ENCODE peak calls at places on chromosome 6, in seven cellular contexts. U is MM.1S; X is naive thymus-derived CD4-positive, alpha-beta T cell; O is left ventricle myocardium inferior; H is right lobe of liver; K is aorta; B is Panc1. F is an unnamed sample.
A peak's percentile ranks its signal among the peaks of the same experiment; 100 is the strongest.

GRCh38 chr6:32439708-32440214 is at the start of gene HLA-DRA:
- DNase-seq in X (peak; percentile 62), B (no peak), O (no peak), U (peak; percentile 85), H (no peak), K (no peak), F (peak; percentile 28)

GRCh38 chr6:150567823-150568383 is 31.8 kb upstream of the PLEKHG1 start:
- DNase-seq in O (peak; percentile 53), B (no peak), U (no peak), X (no peak), H (no peak), K (no peak), F (peak; percentile 21)

GRCh38 chr6:71349976-71350615 is 61.5 kb downstream of the OGFRL1 start:
- DNase-seq in B (no peak), K (no peak), X (no peak), H (peak; percentile 70), O (no peak), U (no peak), F (peak; percentile 61)

GRCh38 chr6:43578748-43579147 is 2.8 kb downstream of the POLH start:
- DNase-seq in B (no peak), U (no peak), O (no peak), K (no peak), H (no peak), X (no peak), F (no peak)

GRCh38 chr6:115634899-115635298 is 425.8 kb downstream of the FRK start:
- DNase-seq in U (no peak), O (no peak), K (no peak), B (no peak), X (no peak), H (no peak), F (no peak)

GRCh38 chr6:56699066-56699654 is 56.5 kb upstream of the DST start:
- DNase-seq in B (no peak), X (no peak), H (no peak), U (peak; percentile 30), K (no peak), O (no peak), F (no peak)

GRCh38 chr6:75286955-75287354 is 2.4 kb upstream of the TMEM30A start:
- DNase-seq in B (no peak), O (no peak), X (no peak), K (no peak), H (no peak), U (no peak), F (no peak)

GRCh38 chr6:5728726-5729434 is 277.8 kb downstream of the NRN1 start:
- DNase-seq in H (no peak), U (no peak), K (no peak), B (peak; percentile 22), X (no peak), O (no peak), F (no peak)

GRCh38 chr6:32692019-32692418 is 25.6 kb upstream of the HLA-DQB1 start:
- DNase-seq in O (no peak), X (peak; percentile 62), U (peak; percentile 39), K (no peak), B (peak; percentile 17), H (no peak), F (peak; percentile 40)

GRCh38 chr6:66605971-66606370 is 898.9 kb upstream of the EYS start:
- DNase-seq in B (no peak), U (no peak), X (no peak), O (no peak), H (no peak), K (no peak), F (no peak)

GRCh38 chr6:3117912-3118352 is 579 bp upstream of the BPHL start:
- DNase-seq in H (no peak), K (no peak), O (no peak), X (no peak), B (peak; percentile 52), U (no peak), F (no peak)

GRCh38 chr6:158972241-158973233 is 27.5 kb downstream of the RSPH3 start:
- DNase-seq in O (no peak), B (peak; percentile 35), X (peak; percentile 60), K (no peak), U (peak; percentile 34), H (no peak), F (peak; percentile 81)

GRCh38 chr6:387293-387694 is 4.3 kb upstream of the IRF4 start:
- DNase-seq in B (no peak), O (no peak), H (peak; percentile 88), U (no peak), X (no peak), K (no peak), F (no peak)

GRCh38 chr6:157761331-157761921 is 61.6 kb upstream of the SNX9 start:
- DNase-seq in B (peak; percentile 66), K (no peak), X (peak; percentile 18), H (no peak), U (no peak), O (no peak), F (no peak)

GRCh38 chr6:53734473-53735299 is 60.1 kb upstream of the LRRC1 start:
- DNase-seq in U (peak; percentile 8), H (no peak), O (peak; percentile 21), K (no peak), X (no peak), B (peak; percentile 92), F (peak; percentile 82)

GRCh38 chr6:2231438-2231837 is 14.0 kb downstream of the GMDS start:
- DNase-seq in X (no peak), B (no peak), H (no peak), U (no peak), O (no peak), K (no peak), F (no peak)

GRCh38 chr6:157878039-157878438 is 55.0 kb downstream of the SNX9 start:
- DNase-seq in B (no peak), U (no peak), X (no peak), H (no peak), O (no peak), K (no peak), F (no peak)

GRCh38 chr6:167755461-167755860 is 71.2 kb upstream of the AFDN start:
- DNase-seq in U (no peak), X (no peak), B (no peak), O (no peak), H (no peak), K (peak; percentile 37), F (no peak)

GRCh38 chr6:148329568-148330299 is 12.9 kb upstream of the SASH1 start:
- DNase-seq in O (no peak), B (no peak), H (no peak), K (no peak), X (no peak), U (no peak), F (no peak)

GRCh38 chr6:157989541-157990289 is 8.1 kb downstream of the SYNJ2 start:
- DNase-seq in X (no peak), H (peak; percentile 90), U (no peak), O (peak; percentile 80), K (peak; percentile 89), B (no peak), F (peak; percentile 64)

GRCh38 chr6:43296780-43297494 is 1.1 kb upstream of the SLC22A7 start:
- DNase-seq in X (no peak), H (no peak), O (no peak), B (no peak), U (no peak), K (no peak), F (no peak)

GRCh38 chr6:41222045-41222444 is 6.1 kb upstream of the TREML4 start:
- DNase-seq in X (no peak), U (no peak), K (no peak), O (no peak), H (no peak), B (no peak), F (no peak)

GRCh38 chr6:134555672-134556071 is 237.8 kb upstream of the SGK1 start:
- DNase-seq in X (no peak), K (no peak), O (no peak), B (no peak), U (no peak), H (no peak), F (no peak)

GRCh38 chr6:70415660-70416059 is 2.4 kb downstream of the FAM135A start:
- DNase-seq in X (no peak), K (no peak), O (no peak), U (no peak), B (no peak), H (no peak), F (no peak)

GRCh38 chr6:25154034-25154596 is 125.1 kb upstream of the CARMIL1 start:
- DNase-seq in B (no peak), K (no peak), O (no peak), X (no peak), H (no peak), U (no peak), F (no peak)

GRCh38 chr6:166305562-166306117 is 2.6 kb downstream of the PRR18 start:
- DNase-seq in K (no peak), U (no peak), O (no peak), H (no peak), B (no peak), X (no peak), F (no peak)

GRCh38 chr6:127868338-127868737 is 32.5 kb downstream of the THEMIS start:
- DNase-seq in K (no peak), H (no peak), B (no peak), X (no peak), O (no peak), U (no peak), F (no peak)

GRCh38 chr6:108648186-108648585 is 87.5 kb downstream of the FOXO3 start:
- DNase-seq in U (no peak), H (no peak), B (no peak), O (no peak), K (no peak), X (no peak), F (no peak)
- H3K4me1 ChIP-seq in U (peaks cover 99% of the 10 kb centered on the region), H (peaks cover 27% of the 10 kb centered on the region), B (no peaks in the 10 kb centered on the region), O (peaks cover 100% of the 10 kb centered on the region), K (peaks cover 7% of the 10 kb centered on the region), X (peaks cover 2% of the 10 kb centered on the region), F (peaks cover 29% of the 10 kb centered on the region)

GRCh38 chr6:160301341-160301740 is 42.7 kb upstream of the SLC22A2 start:
- DNase-seq in H (no peak), K (no peak), U (no peak), X (no peak), O (no peak), B (no peak), F (no peak)
- H3K4me3 ChIP-seq in H (no peak overlapping the region), K (no peak overlapping the region), U (no peak overlapping the region), X (no peak overlapping the region), O (no peak overlapping the region), B (no peak overlapping the region), F (no peak overlapping the region)

GRCh38 chr6:36627801-36628246 is 33.7 kb downstream of the SRSF3 start:
- DNase-seq in H (peak; percentile 63), K (no peak), U (no peak), B (no peak), X (no peak), O (peak; percentile 50), F (no peak)
- H3K4me1 ChIP-seq in H (peaks cover 9% of the 10 kb centered on the region), K (peaks cover 4% of the 10 kb centered on the region), U (peaks cover 17% of the 10 kb centered on the region), B (peaks cover 9% of the 10 kb centered on the region), X (peaks cover 3% of the 10 kb centered on the region), O (peaks cover 61% of the 10 kb centered on the region), F (no peaks in the 10 kb centered on the region)

DNA sequence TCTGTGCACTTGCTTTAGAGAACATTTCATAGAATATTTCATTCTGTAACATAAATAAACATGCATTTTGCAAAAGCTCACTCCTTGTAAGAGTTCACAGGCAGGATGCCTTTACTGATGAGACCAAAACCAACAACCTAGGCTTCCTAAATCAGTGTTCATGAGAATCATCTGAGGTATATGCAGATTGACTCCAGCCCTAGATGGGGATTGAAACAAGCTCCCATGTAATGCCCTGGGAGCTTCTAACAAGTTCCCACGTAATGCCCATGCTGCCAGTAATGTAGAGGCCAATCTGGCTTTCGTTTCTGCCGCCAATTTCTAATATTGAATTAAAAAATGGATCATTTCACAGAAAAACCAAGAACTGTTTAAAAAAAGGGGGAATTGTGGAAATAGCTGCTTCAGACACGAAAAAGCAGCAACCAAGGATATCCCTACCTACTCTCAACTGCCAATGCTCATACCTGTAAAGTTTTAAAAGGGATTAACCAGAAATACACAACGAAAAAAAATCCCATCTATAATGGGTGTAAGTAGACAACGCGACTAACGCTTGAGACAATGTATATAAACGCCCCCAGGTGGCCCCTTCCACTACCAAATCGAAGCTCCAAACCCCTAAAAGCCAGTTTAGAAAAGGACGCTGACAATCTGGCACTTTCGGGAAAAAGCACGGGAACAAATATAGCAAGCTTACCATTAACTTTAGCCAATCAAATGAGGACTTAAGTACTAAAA is 94.7 kb upstream of the BTN3A2 start:
- DNase-seq in B (no peak), O (no peak), H (no peak), X (no peak), U (peak; percentile 69), K (no peak), F (peak; percentile 56)
- H3K4me3 ChIP-seq in B (no peak overlapping the region), O (no peak overlapping the region), H (no peak overlapping the region), X (peak overlapping the region; percentile 83), U (peak overlapping the region; percentile 61), K (no peak overlapping the region), F (peak overlapping the region; percentile 75)

F was measured in HAP-1.